ENCODE peak calls at places on chromosomes 2 and 18, in four cellular contexts. One of them, this sample, is unnamed.
A peak's percentile ranks its signal among the peaks of the same experiment; 100 is the strongest.

GRCh38 chr2:131055169-131056065 is 37.8 kb downstream of the FAM168B start:
- DNase-seq in endothelial cell: no peak
- DNase-seq in ovary: no peak
- DNase-seq in lower leg skin: no peak
- DNase-seq in this sample: no peak

GRCh38 chr18:39274535-39274934 is 1708.9 kb upstream of the CELF4 start:
- DNase-seq in endothelial cell: no peak
- DNase-seq in ovary: no peak
- DNase-seq in lower leg skin: no peak
- DNase-seq in this sample: no peak

GRCh38 chr18:77299706-77300105 is 50.1 kb downstream of the GALR1 start:
- DNase-seq in endothelial cell: no peak
- DNase-seq in ovary: no peak
- DNase-seq in lower leg skin: no peak
- DNase-seq in this sample: no peak

GRCh38 chr2:70767094-70767698 is 804 bp downstream of the ADD2 start:
- DNase-seq in endothelial cell: peak; percentile 35
- DNase-seq in ovary: no peak
- DNase-seq in lower leg skin: no peak
- DNase-seq in this sample: peak; percentile 35

GRCh38 chr2:135226961-135227360 is 174.9 kb downstream of the RAB3GAP1 start:
- DNase-seq in endothelial cell: no peak
- DNase-seq in ovary: no peak
- DNase-seq in lower leg skin: no peak
- DNase-seq in this sample: no peak

GRCh38 chr2:170714156-170715061 is 728 bp upstream of the SP5 start:
- DNase-seq in endothelial cell: peak; percentile 28
- DNase-seq in ovary: peak; percentile 17
- DNase-seq in lower leg skin: no peak
- DNase-seq in this sample: peak; percentile 13

GRCh38 chr2:239882335-239882734 is 142.8 kb downstream of the NDUFA10 start:
- DNase-seq in endothelial cell: peak; percentile 65
- DNase-seq in ovary: peak; percentile 42
- DNase-seq in lower leg skin: peak; percentile 46
- DNase-seq in this sample: peak; percentile 70

GRCh38 chr2:20424300-20425290 is 22.3 kb upstream of the RHOB start:
- DNase-seq in endothelial cell: peak; percentile 52
- DNase-seq in ovary: no peak
- DNase-seq in lower leg skin: peak; percentile 77
- DNase-seq in this sample: peak; percentile 41

GRCh38 chr18:48547456-48548403 is 8.9 kb downstream of the CTIF start:
- DNase-seq in endothelial cell: no peak
- DNase-seq in ovary: no peak
- DNase-seq in lower leg skin: peak; percentile 39
- DNase-seq in this sample: no peak

GRCh38 chr2:64222351-64222750 is 78.1 kb upstream of the PELI1 start:
- DNase-seq in endothelial cell: no peak
- DNase-seq in ovary: no peak
- DNase-seq in lower leg skin: no peak
- DNase-seq in this sample: no peak

GRCh38 chr2:158966321-158966720 is 2.1 kb upstream of the TANC1 start:
- DNase-seq in endothelial cell: no peak
- DNase-seq in ovary: no peak
- DNase-seq in lower leg skin: no peak
- DNase-seq in this sample: no peak

GRCh38 chr2:16321872-16322271 is 343.8 kb downstream of the CYRIA start:
- DNase-seq in endothelial cell: no peak
- DNase-seq in ovary: no peak
- DNase-seq in lower leg skin: no peak
- DNase-seq in this sample: no peak

GRCh38 chr2:25222475-25223121 is 54.2 kb upstream of the POMC start:
- DNase-seq in endothelial cell: no peak
- DNase-seq in ovary: no peak
- DNase-seq in lower leg skin: no peak
- DNase-seq in this sample: no peak

GRCh38 chr2:133602538-133602937 is 34.3 kb upstream of the NCKAP5 start:
- DNase-seq in endothelial cell: no peak
- DNase-seq in ovary: no peak
- DNase-seq in lower leg skin: no peak
- DNase-seq in this sample: no peak

GRCh38 chr2:127261835-127262234 is 32.1 kb downstream of the ERCC3 start:
- DNase-seq in endothelial cell: no peak
- DNase-seq in ovary: no peak
- DNase-seq in lower leg skin: no peak
- DNase-seq in this sample: no peak

GRCh38 chr2:68620762-68621161 is 22.6 kb upstream of the PROKR1 start:
- DNase-seq in endothelial cell: no peak
- DNase-seq in ovary: no peak
- DNase-seq in lower leg skin: no peak
- DNase-seq in this sample: no peak

GRCh38 chr2:189074496-189074895 is 100.3 kb downstream of the COL3A1 start:
- DNase-seq in endothelial cell: no peak
- DNase-seq in ovary: no peak
- DNase-seq in lower leg skin: no peak
- DNase-seq in this sample: no peak

GRCh38 chr2:100821255-100821912 is 1.4 kb downstream of the NPAS2 start:
- DNase-seq in endothelial cell: no peak
- DNase-seq in ovary: no peak
- DNase-seq in lower leg skin: no peak
- DNase-seq in this sample: no peak

GRCh38 chr2:26925100-26925791 is 45.2 kb upstream of the MAPRE3 start:
- DNase-seq in endothelial cell: no peak
- DNase-seq in ovary: no peak
- DNase-seq in lower leg skin: no peak
- DNase-seq in this sample: no peak

GRCh38 chr2:130720528-130720927 is 8.3 kb upstream of the GPR148 start:
- DNase-seq in endothelial cell: no peak
- DNase-seq in ovary: no peak
- DNase-seq in lower leg skin: no peak
- DNase-seq in this sample: no peak

GRCh38 chr2:179340678-179341077 is 76.0 kb upstream of the SESTD1 start:
- DNase-seq in endothelial cell: no peak
- DNase-seq in ovary: no peak
- DNase-seq in lower leg skin: peak; percentile 21
- DNase-seq in this sample: peak; percentile 8
- TF ChIP-seq CTCF in endothelial cell: no peak
- TF ChIP-seq CTCF in ovary: no peak
- TF ChIP-seq CTCF in lower leg skin: no peak
- TF ChIP-seq CTCF in this sample: no peak

GRCh38 chr2:230847883-230848388 is 16.8 kb upstream of the ITM2C start:
- DNase-seq in endothelial cell: peak; percentile 95
- DNase-seq in ovary: peak; percentile 64
- DNase-seq in lower leg skin: peak; percentile 49
- DNase-seq in this sample: peak; percentile 97

GRCh38 chr2:230852113-230852512 is 12.6 kb upstream of the ITM2C start:
- DNase-seq in endothelial cell: no peak
- DNase-seq in ovary: no peak
- DNase-seq in lower leg skin: no peak
- DNase-seq in this sample: no peak

GRCh38 chr2:230849633-230850357 is 14.9 kb upstream of the ITM2C start:
- DNase-seq in endothelial cell: peak; percentile 83
- DNase-seq in ovary: no peak
- DNase-seq in lower leg skin: no peak
- DNase-seq in this sample: peak; percentile 87

GRCh38 chr2:230846360-230846759 is 18.4 kb upstream of the ITM2C start:
- DNase-seq in endothelial cell: no peak
- DNase-seq in ovary: no peak
- DNase-seq in lower leg skin: no peak
- DNase-seq in this sample: no peak

GRCh38 chr2:230850358-230850658 is 14.4 kb upstream of the ITM2C start:
- DNase-seq in endothelial cell: no peak
- DNase-seq in ovary: no peak
- DNase-seq in lower leg skin: no peak
- DNase-seq in this sample: no peak
- TF ChIP-seq CTCF in endothelial cell: peak; percentile 48
- TF ChIP-seq CTCF in ovary: no peak
- TF ChIP-seq CTCF in lower leg skin: no peak
- TF ChIP-seq CTCF in this sample: no peak

GRCh38 chr2:8285081-8285480 is 396.8 kb upstream of the ID2 start:
- DNase-seq in endothelial cell: no peak
- DNase-seq in ovary: no peak
- DNase-seq in lower leg skin: no peak
- DNase-seq in this sample: no peak
- TF ChIP-seq CTCF in endothelial cell: no peak
- TF ChIP-seq CTCF in ovary: no peak
- TF ChIP-seq CTCF in lower leg skin: no peak
- TF ChIP-seq CTCF in this sample: no peak

DNA sequence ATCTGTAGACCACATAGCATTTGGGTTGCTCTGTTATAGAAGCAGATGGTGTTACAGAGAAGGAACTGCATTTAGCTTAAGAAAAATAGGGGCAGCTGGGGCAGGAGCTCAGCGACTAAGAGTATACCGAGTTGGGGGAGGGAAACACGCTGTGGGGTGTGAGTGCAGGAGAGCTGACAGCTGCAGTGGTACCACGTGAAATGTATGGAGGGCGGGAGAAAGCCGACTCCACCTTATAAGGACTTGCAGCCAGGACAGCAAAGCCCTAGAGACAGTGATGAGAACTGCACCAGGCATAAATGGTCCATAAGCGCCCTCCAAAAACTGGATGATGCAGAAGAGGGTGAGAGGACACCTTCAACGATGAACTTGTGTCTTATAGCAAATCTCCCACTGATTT is 237.6 kb downstream of the PRKCE start:
- DNase-seq in endothelial cell: no peak
- DNase-seq in ovary: no peak
- DNase-seq in lower leg skin: no peak
- DNase-seq in this sample: peak; percentile 66
- TF ChIP-seq CTCF in endothelial cell: no peak
- TF ChIP-seq CTCF in ovary: no peak
- TF ChIP-seq CTCF in lower leg skin: no peak
- TF ChIP-seq CTCF in this sample: no peak

DNA sequence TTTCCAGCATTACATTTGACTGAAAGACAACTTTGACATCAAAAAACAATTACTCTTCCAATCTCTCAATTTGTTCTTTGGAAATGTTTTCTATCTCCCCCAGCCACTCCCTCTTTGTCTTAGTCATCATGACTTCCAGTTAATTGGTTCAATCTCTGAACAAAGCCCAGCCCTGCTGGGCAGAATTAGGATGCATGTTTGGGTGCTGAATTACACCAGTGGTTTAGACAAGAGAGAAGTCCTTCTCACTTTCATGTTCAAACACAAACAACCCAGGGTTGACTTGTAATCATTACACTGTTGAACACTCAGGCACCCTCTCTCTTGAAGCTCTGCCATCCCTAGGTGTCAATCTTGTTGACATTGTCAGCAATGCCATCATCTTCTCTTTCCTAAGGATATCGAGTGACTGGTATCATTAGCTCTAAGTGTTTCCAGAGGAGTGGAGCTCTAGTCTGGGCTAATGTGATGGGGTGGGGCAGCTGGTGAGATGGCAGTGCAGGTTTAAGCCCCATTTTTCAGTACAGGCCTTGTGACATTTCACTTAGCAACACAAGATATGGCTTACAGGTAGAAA is 90.8 kb upstream of the MEIS1 start:
- DNase-seq in endothelial cell: no peak
- DNase-seq in ovary: no peak
- DNase-seq in lower leg skin: no peak
- DNase-seq in this sample: no peak
- TF ChIP-seq CTCF in endothelial cell: no peak
- TF ChIP-seq CTCF in ovary: no peak
- TF ChIP-seq CTCF in lower leg skin: no peak
- TF ChIP-seq CTCF in this sample: no peak

GRCh38 chr2:76464310-76464709 is 753.6 kb upstream of the GCFC2 start:
- DNase-seq in endothelial cell: no peak
- DNase-seq in ovary: no peak
- DNase-seq in lower leg skin: no peak
- DNase-seq in this sample: no peak
- TF ChIP-seq CTCF in endothelial cell: no peak
- TF ChIP-seq CTCF in ovary: no peak
- TF ChIP-seq CTCF in lower leg skin: no peak
- TF ChIP-seq CTCF in this sample: no peak

GRCh38 chr18:65091737-65092329 is 659.0 kb upstream of the CDH7 start:
- DNase-seq in endothelial cell: peak; percentile 6
- DNase-seq in ovary: no peak
- DNase-seq in lower leg skin: no peak
- DNase-seq in this sample: no peak
- TF ChIP-seq CTCF in endothelial cell: peak; percentile 68
- TF ChIP-seq CTCF in ovary: no peak
- TF ChIP-seq CTCF in lower leg skin: no peak
- TF ChIP-seq CTCF in this sample: no peak

This sample was measured in activated CD8-positive, alpha-beta T cell treated with anti-CD3 and anti-CD28 coated beads for 36 hours.